ENCODE peak calls at places on chromosomes 3 and 15, in ten cellular contexts. One of them, this sample, is unnamed.

GRCh38 chr3:156175570-156175969 is 55.2 kb downstream of the KCNAB1 start:
- DNase-seq in GM23248: peak
- DNase-seq in fibroblast of the aortic adventitia: peak
- DNase-seq in testis: no peak
- DNase-seq in bronchial epithelial cell: no peak
- DNase-seq in skeletal muscle cell: no peak
- DNase-seq in heart right ventricle: no peak
- DNase-seq in left lung: no peak
- DNase-seq in GM12865: no peak
- DNase-seq in IMR-90: peak
- DNase-seq in this sample: no peak

GRCh38 chr15:96354731-96355560 is 24.4 kb downstream of the NR2F2 start:
- DNase-seq in left lung: no peak
- DNase-seq in heart right ventricle: no peak
- DNase-seq in testis: peak
- DNase-seq in GM12865: no peak
- DNase-seq in bronchial epithelial cell: peak
- DNase-seq in GM23248: peak
- DNase-seq in skeletal muscle cell: peak
- DNase-seq in IMR-90: peak
- DNase-seq in fibroblast of the aortic adventitia: peak
- DNase-seq in this sample: no peak

GRCh38 chr3:194089357-194090177 is 46.4 kb upstream of the HES1 start:
- DNase-seq in IMR-90: peak
- DNase-seq in heart right ventricle: peak
- DNase-seq in left lung: peak
- DNase-seq in skeletal muscle cell: peak
- DNase-seq in GM23248: peak
- DNase-seq in fibroblast of the aortic adventitia: peak
- DNase-seq in GM12865: no peak
- DNase-seq in bronchial epithelial cell: peak
- DNase-seq in testis: peak
- DNase-seq in this sample: peak

GRCh38 chr3:42228796-42229195 is 37.2 kb downstream of the CCK start:
- DNase-seq in GM23248: peak
- DNase-seq in left lung: no peak
- DNase-seq in GM12865: peak
- DNase-seq in skeletal muscle cell: no peak
- DNase-seq in testis: no peak
- DNase-seq in IMR-90: peak
- DNase-seq in bronchial epithelial cell: peak
- DNase-seq in heart right ventricle: no peak
- DNase-seq in fibroblast of the aortic adventitia: peak
- DNase-seq in this sample: no peak

GRCh38 chr15:90650117-90650955 is 66.8 kb upstream of the BLM start:
- DNase-seq in heart right ventricle: no peak
- DNase-seq in left lung: no peak
- DNase-seq in IMR-90: peak
- DNase-seq in bronchial epithelial cell: no peak
- DNase-seq in fibroblast of the aortic adventitia: peak
- DNase-seq in testis: no peak
- DNase-seq in skeletal muscle cell: no peak
- DNase-seq in GM12865: no peak
- DNase-seq in GM23248: peak
- DNase-seq in this sample: no peak

GRCh38 chr3:8622873-8623725 is 21.5 kb downstream of the SSUH2 start:
- DNase-seq in testis: peak
- DNase-seq in heart right ventricle: peak
- DNase-seq in fibroblast of the aortic adventitia: peak
- DNase-seq in GM23248: peak
- DNase-seq in GM12865: peak
- DNase-seq in bronchial epithelial cell: peak
- DNase-seq in skeletal muscle cell: peak
- DNase-seq in left lung: peak
- DNase-seq in IMR-90: peak
- DNase-seq in this sample: no peak

GRCh38 chr3:59189561-59190338 is 139.9 kb upstream of the CFAP20DC start:
- DNase-seq in GM23248: peak
- DNase-seq in fibroblast of the aortic adventitia: peak
- DNase-seq in GM12865: no peak
- DNase-seq in IMR-90: peak
- DNase-seq in heart right ventricle: no peak
- DNase-seq in skeletal muscle cell: no peak
- DNase-seq in left lung: no peak
- DNase-seq in bronchial epithelial cell: peak
- DNase-seq in testis: no peak
- DNase-seq in this sample: no peak

GRCh38 chr15:72389231-72389630 is 8.9 kb upstream of the TMEM202 start:
- DNase-seq in IMR-90: peak
- DNase-seq in fibroblast of the aortic adventitia: peak
- DNase-seq in left lung: no peak
- DNase-seq in bronchial epithelial cell: no peak
- DNase-seq in GM12865: no peak
- DNase-seq in heart right ventricle: no peak
- DNase-seq in skeletal muscle cell: no peak
- DNase-seq in GM23248: no peak
- DNase-seq in testis: no peak
- DNase-seq in this sample: no peak

GRCh38 chr3:78887608-78888011 is 880.2 kb downstream of the ROBO1 start:
- DNase-seq in testis: no peak
- DNase-seq in skeletal muscle cell: no peak
- DNase-seq in fibroblast of the aortic adventitia: peak
- DNase-seq in left lung: no peak
- DNase-seq in IMR-90: peak
- DNase-seq in GM12865: peak
- DNase-seq in heart right ventricle: no peak
- DNase-seq in GM23248: peak
- DNase-seq in bronchial epithelial cell: peak
- DNase-seq in this sample: no peak

GRCh38 chr3:188941103-188941502 is 230.7 kb upstream of the TPRG1 start:
- DNase-seq in left lung: peak
- DNase-seq in skeletal muscle cell: no peak
- DNase-seq in fibroblast of the aortic adventitia: no peak
- DNase-seq in testis: no peak
- DNase-seq in IMR-90: no peak
- DNase-seq in bronchial epithelial cell: no peak
- DNase-seq in GM12865: no peak
- DNase-seq in GM23248: no peak
- DNase-seq in heart right ventricle: no peak
- DNase-seq in this sample: no peak

GRCh38 chr15:38726187-38726586 is 161.6 kb upstream of the RASGRP1 start:
- DNase-seq in left lung: no peak
- DNase-seq in bronchial epithelial cell: peak
- DNase-seq in skeletal muscle cell: no peak
- DNase-seq in testis: no peak
- DNase-seq in fibroblast of the aortic adventitia: no peak
- DNase-seq in heart right ventricle: no peak
- DNase-seq in GM23248: no peak
- DNase-seq in IMR-90: no peak
- DNase-seq in GM12865: no peak
- DNase-seq in this sample: no peak

GRCh38 chr3:54836876-54837275 is 91.0 kb downstream of the LRTM1 start:
- DNase-seq in testis: no peak
- DNase-seq in left lung: no peak
- DNase-seq in bronchial epithelial cell: no peak
- DNase-seq in GM23248: no peak
- DNase-seq in heart right ventricle: no peak
- DNase-seq in fibroblast of the aortic adventitia: no peak
- DNase-seq in skeletal muscle cell: no peak
- DNase-seq in IMR-90: no peak
- DNase-seq in GM12865: no peak
- DNase-seq in this sample: no peak

GRCh38 chr3:32261545-32261944 is 23.1 kb downstream of the CMTM8 start:
- DNase-seq in testis: no peak
- DNase-seq in heart right ventricle: no peak
- DNase-seq in GM23248: no peak
- DNase-seq in left lung: no peak
- DNase-seq in skeletal muscle cell: no peak
- DNase-seq in fibroblast of the aortic adventitia: no peak
- DNase-seq in GM12865: no peak
- DNase-seq in bronchial epithelial cell: no peak
- DNase-seq in IMR-90: no peak
- DNase-seq in this sample: no peak

GRCh38 chr15:88606437-88606794 is 14.7 kb upstream of the AEN start:
- DNase-seq in fibroblast of the aortic adventitia: no peak
- DNase-seq in left lung: no peak
- DNase-seq in testis: no peak
- DNase-seq in GM23248: no peak
- DNase-seq in heart right ventricle: no peak
- DNase-seq in IMR-90: no peak
- DNase-seq in bronchial epithelial cell: no peak
- DNase-seq in GM12865: no peak
- DNase-seq in skeletal muscle cell: no peak
- DNase-seq in this sample: no peak

GRCh38 chr3:106969596-106969995 is 407.6 kb upstream of the CCDC54 start:
- DNase-seq in GM23248: no peak
- DNase-seq in left lung: no peak
- DNase-seq in testis: no peak
- DNase-seq in GM12865: no peak
- DNase-seq in skeletal muscle cell: no peak
- DNase-seq in fibroblast of the aortic adventitia: no peak
- DNase-seq in heart right ventricle: no peak
- DNase-seq in bronchial epithelial cell: no peak
- DNase-seq in IMR-90: no peak
- DNase-seq in this sample: no peak

GRCh38 chr15:66369773-66370651 is 13.5 kb upstream of the TIPIN start:
- DNase-seq in testis: no peak
- DNase-seq in left lung: no peak
- DNase-seq in IMR-90: peak
- DNase-seq in GM23248: peak
- DNase-seq in bronchial epithelial cell: peak
- DNase-seq in heart right ventricle: no peak
- DNase-seq in GM12865: peak
- DNase-seq in skeletal muscle cell: peak
- DNase-seq in fibroblast of the aortic adventitia: peak
- DNase-seq in this sample: no peak
- H3K4me3 ChIP-seq in testis: no peak
- H3K4me3 ChIP-seq in left lung: peak
- H3K4me3 ChIP-seq in IMR-90: no peak
- H3K4me3 ChIP-seq in GM23248: no peak
- H3K4me3 ChIP-seq in bronchial epithelial cell: peak
- H3K4me3 ChIP-seq in heart right ventricle: peak
- H3K4me3 ChIP-seq in GM12865: peak
- H3K4me3 ChIP-seq in skeletal muscle cell: peak
- H3K4me3 ChIP-seq in fibroblast of the aortic adventitia: no peak
- H3K4me3 ChIP-seq in this sample: no peak

DNA sequence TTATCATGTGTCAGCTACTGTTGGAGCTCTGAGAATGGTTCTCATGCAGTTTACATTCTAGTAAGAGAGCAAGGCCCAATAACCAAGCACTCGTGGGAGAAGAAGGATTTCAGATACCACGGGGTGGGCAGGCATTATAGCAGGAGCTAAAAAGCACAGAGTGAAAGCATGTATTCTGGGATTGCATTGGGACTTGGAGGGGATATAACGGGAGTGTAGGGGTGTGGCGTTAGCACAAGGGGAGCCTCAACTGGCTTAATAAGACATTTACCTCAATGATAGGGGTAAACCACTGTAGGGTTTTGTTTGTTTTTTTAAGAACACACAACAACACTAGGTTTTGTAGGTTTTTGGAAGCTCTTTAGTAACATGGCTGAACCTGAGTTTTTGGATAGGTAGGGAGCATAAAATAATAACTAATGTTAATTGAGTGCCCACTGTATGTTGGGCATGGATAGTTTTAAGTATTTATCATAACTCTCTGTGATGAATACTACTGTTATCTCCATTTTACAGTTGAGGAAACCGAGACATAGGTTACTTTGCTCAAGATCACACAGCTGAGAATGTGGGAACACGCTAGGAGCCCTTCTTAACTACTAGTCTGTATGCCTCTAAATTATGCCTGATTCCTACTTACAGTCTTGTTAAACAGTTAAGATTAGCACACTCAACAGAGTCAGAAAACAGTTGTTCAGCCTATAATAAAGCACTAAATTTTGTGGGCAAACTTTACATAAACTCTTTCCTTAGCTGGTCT is 1.8 kb upstream of the SIAH2 start:
- DNase-seq in skeletal muscle cell: no peak
- DNase-seq in bronchial epithelial cell: no peak
- DNase-seq in GM23248: no peak
- DNase-seq in IMR-90: no peak
- DNase-seq in fibroblast of the aortic adventitia: no peak
- DNase-seq in left lung: no peak
- DNase-seq in heart right ventricle: no peak
- DNase-seq in testis: no peak
- DNase-seq in GM12865: no peak
- DNase-seq in this sample: no peak
- H3K4me3 ChIP-seq in skeletal muscle cell: peak
- H3K4me3 ChIP-seq in bronchial epithelial cell: no peak
- H3K4me3 ChIP-seq in GM23248: peak
- H3K4me3 ChIP-seq in IMR-90: no peak
- H3K4me3 ChIP-seq in fibroblast of the aortic adventitia: no peak
- H3K4me3 ChIP-seq in left lung: no peak
- H3K4me3 ChIP-seq in heart right ventricle: no peak
- H3K4me3 ChIP-seq in testis: no peak
- H3K4me3 ChIP-seq in GM12865: peak
- H3K4me3 ChIP-seq in this sample: peak

DNA sequence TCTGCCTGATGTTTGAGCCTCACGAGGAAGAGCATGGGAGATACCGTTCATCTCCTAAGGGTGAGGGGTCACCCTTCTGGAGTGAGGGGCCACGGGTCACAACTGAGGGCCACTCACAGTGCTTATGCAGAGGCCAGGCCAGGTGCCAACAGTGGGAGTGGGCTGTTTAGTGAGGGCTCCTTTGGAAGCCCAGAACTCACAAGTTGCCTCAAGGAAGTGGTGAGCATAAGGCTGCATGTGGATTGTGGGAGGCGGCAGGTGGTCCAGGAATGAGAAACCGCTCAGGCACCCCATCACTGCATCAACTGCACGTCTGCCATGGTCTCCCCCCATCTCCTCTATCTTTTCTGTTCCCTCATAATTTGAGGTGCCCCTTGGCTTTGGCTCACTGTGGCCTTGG is 26.5 kb downstream of the SPSB4 start:
- DNase-seq in left lung: no peak
- DNase-seq in IMR-90: no peak
- DNase-seq in GM23248: no peak
- DNase-seq in GM12865: no peak
- DNase-seq in fibroblast of the aortic adventitia: no peak
- DNase-seq in heart right ventricle: no peak
- DNase-seq in skeletal muscle cell: no peak
- DNase-seq in testis: no peak
- DNase-seq in bronchial epithelial cell: no peak
- DNase-seq in this sample: no peak
- H3K4me3 ChIP-seq in left lung: no peak
- H3K4me3 ChIP-seq in IMR-90: no peak
- H3K4me3 ChIP-seq in GM23248: peak
- H3K4me3 ChIP-seq in GM12865: no peak
- H3K4me3 ChIP-seq in fibroblast of the aortic adventitia: no peak
- H3K4me3 ChIP-seq in heart right ventricle: no peak
- H3K4me3 ChIP-seq in skeletal muscle cell: no peak
- H3K4me3 ChIP-seq in testis: no peak
- H3K4me3 ChIP-seq in bronchial epithelial cell: no peak
- H3K4me3 ChIP-seq in this sample: no peak

DNA sequence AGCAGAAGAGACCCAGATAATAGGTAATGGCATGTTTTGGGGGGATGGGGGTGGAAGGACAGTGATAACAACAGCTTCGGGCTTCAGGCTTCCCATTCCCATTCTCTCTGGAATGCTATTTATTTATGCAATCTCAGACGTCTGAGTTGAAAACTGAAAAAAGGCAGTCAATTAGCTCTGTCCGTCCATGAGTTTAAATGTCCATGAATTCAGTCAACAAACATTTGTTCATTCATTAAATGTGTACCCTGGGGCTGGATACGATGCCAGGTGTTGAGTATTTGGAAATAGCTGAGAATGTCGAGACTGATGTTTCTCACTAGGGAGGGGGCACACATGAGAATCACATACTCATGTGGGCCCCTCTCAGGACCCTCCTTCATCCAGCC is 42.4 kb downstream of the AMOTL2 start:
- DNase-seq in left lung: no peak
- DNase-seq in GM12865: no peak
- DNase-seq in GM23248: no peak
- DNase-seq in bronchial epithelial cell: no peak
- DNase-seq in skeletal muscle cell: no peak
- DNase-seq in IMR-90: no peak
- DNase-seq in testis: no peak
- DNase-seq in heart right ventricle: no peak
- DNase-seq in fibroblast of the aortic adventitia: no peak
- DNase-seq in this sample: no peak
- H3K4me3 ChIP-seq in left lung: no peak
- H3K4me3 ChIP-seq in GM12865: no peak
- H3K4me3 ChIP-seq in GM23248: peak
- H3K4me3 ChIP-seq in bronchial epithelial cell: no peak
- H3K4me3 ChIP-seq in skeletal muscle cell: no peak
- H3K4me3 ChIP-seq in IMR-90: no peak
- H3K4me3 ChIP-seq in testis: no peak
- H3K4me3 ChIP-seq in heart right ventricle: no peak
- H3K4me3 ChIP-seq in fibroblast of the aortic adventitia: peak
- H3K4me3 ChIP-seq in this sample: peak